ENCODE peak calls at places on chromosome 7, in eight cellular contexts. M is hepatocyte, X is GM23248, Q is neural progenitor cell, N is OCI-LY7, E is SK-N-SH, V is GM23338, T is HCT116. Y is an unnamed sample.

GRCh38 chr7:88789480-88790064 is 6.0 kb downstream of the TEX47 start:
- DNase-seq in V (peak), Q (peak), N (peak), X (peak), E (peak), T (peak), M (peak), Y (peak)

GRCh38 chr7:123570390-123571182 is 13.0 kb upstream of the NDUFA5 start:
- DNase-seq in X (no peak), N (no peak), V (no peak), T (no peak), Q (no peak), E (no peak), M (no peak), Y (peak)

GRCh38 chr7:327305-327931 is 37.4 kb downstream of the FOXL3 start:
- DNase-seq in V (no peak), N (no peak), E (no peak), X (no peak), T (no peak), Q (no peak), M (no peak), Y (no peak)

GRCh38 chr7:7815395-7815794 is 97.0 kb upstream of the RPA3 start:
- DNase-seq in T (no peak), M (no peak), Q (no peak), X (no peak), V (no peak), E (no peak), N (no peak), Y (no peak)

GRCh38 chr7:74083928-74084721 is 521 bp downstream of the LIMK1 start:
- DNase-seq in E (peak), N (peak), T (no peak), Q (no peak), V (peak), X (peak), M (peak), Y (peak)

GRCh38 chr7:40644454-40645188 is 509.8 kb downstream of the SUGCT start:
- DNase-seq in M (no peak), Q (no peak), N (no peak), T (no peak), V (no peak), X (no peak), E (peak), Y (no peak)

GRCh38 chr7:94382155-94382554 is 12.5 kb upstream of the COL1A2 start:
- DNase-seq in X (peak), M (no peak), Q (no peak), N (no peak), V (no peak), E (no peak), T (no peak), Y (peak)

GRCh38 chr7:28442540-28443420 is 30.5 kb downstream of the CREB5 start:
- DNase-seq in E (no peak), X (peak), T (no peak), N (no peak), Q (no peak), V (no peak), M (peak), Y (peak)

GRCh38 chr7:103445228-103446020 is 583 bp downstream of the SLC26A5 start:
- DNase-seq in Q (peak), E (peak), M (peak), V (peak), N (no peak), T (no peak), X (peak), Y (no peak)

GRCh38 chr7:100893910-100894763 is 1.6 kb downstream of the ACHE start:
- DNase-seq in E (peak), T (no peak), M (no peak), X (no peak), N (no peak), Q (peak), V (peak), Y (no peak)

GRCh38 chr7:131103997-131104396 is 223.7 kb upstream of the MKLN1 start:
- DNase-seq in N (no peak), M (no peak), Q (no peak), V (no peak), E (no peak), T (no peak), X (peak), Y (peak)

GRCh38 chr7:131104611-131105293 is 222.9 kb upstream of the MKLN1 start:
- DNase-seq in Q (no peak), T (no peak), M (no peak), V (no peak), N (peak), X (peak), E (no peak), Y (no peak)

GRCh38 chr7:131106681-131107342 is 220.9 kb upstream of the MKLN1 start:
- DNase-seq in T (no peak), X (peak), V (peak), E (peak), Q (peak), M (peak), N (peak), Y (peak)

GRCh38 chr7:131105803-131106680 is 221.6 kb upstream of the MKLN1 start:
- DNase-seq in N (peak), M (peak), V (peak), Q (peak), E (peak), T (no peak), X (peak), Y (peak)

GRCh38 chr7:131105294-131105802 is 222.3 kb upstream of the MKLN1 start:
- DNase-seq in T (no peak), M (no peak), N (no peak), E (no peak), V (peak), Q (no peak), X (peak), Y (peak)
- TF ChIP-seq EZH2phosphoT487 in T (no peak), M (no peak), N (no peak), E (no peak), V (no peak), Q (no peak), X (no peak), Y (no peak)

DNA sequence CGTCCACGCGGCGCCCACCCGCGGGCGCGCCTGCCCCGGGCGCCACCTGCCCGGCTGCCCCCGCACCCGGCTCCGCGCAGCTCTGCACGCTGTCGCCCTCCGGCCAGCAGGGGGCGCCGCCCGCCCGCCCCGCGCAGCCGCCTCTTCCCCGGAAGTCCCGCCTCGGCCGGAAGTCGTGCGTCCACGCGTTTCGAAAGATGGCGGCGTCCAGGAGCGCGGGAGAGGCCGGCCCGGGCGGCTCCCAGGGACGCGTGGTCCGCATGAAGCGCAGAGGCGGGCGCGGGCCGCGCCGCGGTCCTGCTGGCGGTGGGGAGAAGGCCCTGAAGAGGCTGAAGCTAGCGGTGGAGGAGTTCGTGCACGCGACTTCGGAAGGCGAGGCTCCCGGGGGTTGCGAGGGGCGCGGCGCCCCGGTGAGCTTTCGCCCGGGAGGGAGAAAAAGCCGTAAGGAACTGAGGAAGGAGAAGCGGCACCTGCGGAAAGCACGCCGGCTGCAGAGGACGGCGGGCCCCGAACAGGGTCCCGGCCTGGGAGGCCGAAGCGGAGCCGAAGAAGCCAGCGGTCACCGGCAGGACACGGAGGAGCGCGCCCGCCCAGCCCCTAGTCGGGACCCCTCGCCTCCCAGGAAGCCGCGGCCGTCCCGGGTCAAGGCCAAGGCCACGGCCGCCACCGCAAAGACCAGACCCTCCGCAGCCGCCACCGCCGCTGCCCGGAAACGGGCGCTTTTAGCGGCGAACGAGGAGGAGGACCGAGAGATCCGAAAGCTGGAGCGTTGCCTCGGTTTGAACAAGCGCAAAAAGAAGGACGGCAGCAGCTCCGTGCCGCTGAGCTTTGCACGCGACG is at the start of gene NOM1:
- DNase-seq in T (peak), E (peak), V (peak), N (peak), M (peak), X (peak), Q (peak), Y (peak)
- TF ChIP-seq EZH2phosphoT487 in T (no peak), E (no peak), V (no peak), N (no peak), M (no peak), X (no peak), Q (no peak), Y (no peak)

GRCh38 chr7:106309352-106309751 is 24.6 kb upstream of the NAMPT start:
- DNase-seq in V (no peak), T (no peak), Q (no peak), M (no peak), E (no peak), N (no peak), X (peak), Y (no peak)
- TF ChIP-seq EZH2phosphoT487 in V (no peak), T (no peak), Q (no peak), M (no peak), E (no peak), N (no peak), X (no peak), Y (no peak)

GRCh38 chr7:27202741-27203134 is 2.8 kb upstream of the HOXA13 start:
- DNase-seq in Q (no peak), E (no peak), V (no peak), M (no peak), N (no peak), X (no peak), T (no peak), Y (no peak)

GRCh38 chr7:27201231-27202017 is 1.5 kb upstream of the HOXA13 start:
- DNase-seq in E (no peak), T (no peak), N (peak), V (no peak), X (peak), Q (no peak), M (no peak), Y (peak)

GRCh38 chr7:27200761-27201230 is 905 bp upstream of the HOXA13 start:
- DNase-seq in X (no peak), V (no peak), N (no peak), Q (peak), M (no peak), E (no peak), T (no peak), Y (peak)

GRCh38 chr7:27203378-27203953 is 3.6 kb upstream of the HOXA13 start:
- DNase-seq in T (no peak), E (no peak), V (no peak), N (no peak), M (no peak), Q (no peak), X (no peak), Y (peak)

GRCh38 chr7:27202018-27202740 is 2.3 kb upstream of the HOXA13 start:
- DNase-seq in M (no peak), V (no peak), N (no peak), T (no peak), X (no peak), Q (no peak), E (no peak), Y (peak)
- TF ChIP-seq EZH2phosphoT487 in M (no peak), V (peak), N (no peak), T (no peak), X (no peak), Q (peak), E (no peak), Y (no peak)

DNA sequence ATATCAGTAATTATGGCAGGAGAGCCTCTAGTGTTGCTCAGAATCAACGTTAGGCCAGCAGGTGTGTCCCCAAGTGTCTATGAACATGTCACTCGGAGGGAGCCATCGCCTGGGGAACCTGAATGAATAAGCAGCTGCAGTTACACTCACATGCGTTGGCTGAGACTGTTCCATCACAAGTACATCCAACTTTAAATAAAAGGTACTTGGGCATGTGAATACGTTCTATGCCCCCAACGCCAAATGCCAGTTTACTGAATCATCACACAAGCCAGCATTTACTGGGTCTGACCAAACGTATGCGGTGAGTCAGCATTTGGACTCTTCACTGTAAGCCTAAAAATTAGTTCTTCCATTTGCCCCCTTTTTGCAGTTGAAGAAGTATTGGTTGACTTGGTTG is 207.6 kb upstream of the PLXNA4 start:
- DNase-seq in T (peak), E (no peak), X (peak), Q (no peak), V (no peak), N (no peak), M (no peak), Y (peak)
- TF ChIP-seq EZH2phosphoT487 in T (no peak), E (no peak), X (no peak), Q (no peak), V (no peak), N (no peak), M (no peak), Y (no peak)

Y was measured in PC-3.